ENCODE peak calls at places on chromosomes 6 and 20, in seven cellular contexts. F is heart right ventricle, I is natural killer cell, W is pancreas, R is cardiac muscle cell, Q is kidney, L is prostate gland. S is an unnamed sample.

GRCh38 chr6:137801352-137802088 is 65.5 kb upstream of the TNFAIP3 start:
- DNase-seq in R (no peak), Q (no peak), L (no peak), W (no peak), F (no peak), I (no peak), S (no peak)

GRCh38 chr20:2709205-2709981 is 16.8 kb downstream of the EBF4 start:
- DNase-seq in Q (no peak), L (no peak), W (no peak), F (no peak), I (no peak), R (no peak), S (peak; percentile 52)

GRCh38 chr6:154302111-154302752 is 54.4 kb downstream of the IPCEF1 start:
- DNase-seq in F (no peak), R (peak; percentile 70), L (no peak), W (no peak), Q (no peak), I (no peak), S (no peak)

GRCh38 chr20:48631114-48632016 is 196.4 kb downstream of the PREX1 start:
- DNase-seq in R (peak; percentile 36), W (no peak), I (no peak), L (no peak), F (no peak), Q (peak; percentile 40), S (peak; percentile 54)

GRCh38 chr6:37618916-37619605 is 78.6 kb downstream of the MDGA1 start:
- DNase-seq in W (no peak), R (no peak), F (no peak), Q (no peak), I (no peak), L (no peak), S (no peak)

GRCh38 chr6:137416376-137417109 is 77.7 kb downstream of the OLIG3 start:
- DNase-seq in I (no peak), R (peak; percentile 88), F (no peak), L (no peak), W (no peak), Q (no peak), S (no peak)

GRCh38 chr6:84763397-84764331 is 734 bp downstream of the TBX18 start:
- DNase-seq in W (no peak), L (no peak), R (peak; percentile 96), Q (peak; percentile 81), I (no peak), F (peak; percentile 66), S (no peak)

GRCh38 chr6:118621799-118622470 is 29.5 kb downstream of the CEP85L start:
- DNase-seq in L (no peak), R (no peak), W (no peak), F (no peak), Q (no peak), I (no peak), S (no peak)

GRCh38 chr6:53326372-53327016 is 22.3 kb downstream of the ELOVL5 start:
- DNase-seq in Q (no peak), L (peak; percentile 50), I (no peak), W (no peak), R (peak; percentile 95), F (no peak), S (no peak)

DNA sequence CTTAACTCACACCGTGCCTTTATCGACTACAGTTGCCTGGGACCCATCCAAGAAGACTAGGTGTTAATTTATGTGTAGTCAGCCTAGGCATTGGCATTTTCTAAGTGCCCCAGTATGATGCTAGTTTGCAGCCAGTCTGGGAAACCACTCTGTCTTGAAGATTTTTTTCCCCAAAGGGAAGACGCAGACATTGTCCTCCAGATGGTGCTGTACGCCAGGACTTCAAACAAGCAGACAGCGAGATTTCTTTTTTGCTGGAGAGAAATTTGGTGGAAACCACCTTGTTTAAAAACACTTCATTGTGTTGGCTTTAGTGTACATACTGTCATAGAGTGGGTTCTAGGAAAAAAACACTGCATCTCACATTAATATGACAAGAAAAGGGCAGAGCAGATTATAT is 30.0 kb downstream of the ALDH5A1 start:
- DNase-seq in W (no peak), F (no peak), R (peak; percentile 71), L (no peak), I (no peak), Q (no peak), S (no peak)
- TF ChIP-seq CTCF in W (no peak), F (no peak), R (peak; percentile 56), L (peak; percentile 22), I (no peak), Q (peak; percentile 16), S (peak; percentile 83)

GRCh38 chr6:113128020-113128419 is 729.1 kb upstream of the MARCKS start:
- DNase-seq in W (no peak), Q (no peak), R (no peak), I (no peak), L (no peak), F (no peak), S (no peak)

GRCh38 chr6:113120577-113121285 is 736.4 kb upstream of the MARCKS start:
- DNase-seq in W (no peak), I (no peak), R (peak; percentile 97), Q (no peak), L (no peak), F (no peak), S (no peak)

GRCh38 chr6:113120214-113120576 is 737.0 kb upstream of the MARCKS start:
- DNase-seq in W (no peak), I (no peak), L (no peak), R (peak; percentile 94), Q (no peak), F (no peak), S (no peak)

GRCh38 chr6:113122060-113122459 is 735.1 kb upstream of the MARCKS start:
- DNase-seq in L (no peak), W (no peak), R (peak; percentile 93), I (no peak), F (no peak), Q (no peak), S (no peak)
- TF ChIP-seq CTCF in L (no peak), W (no peak), R (peak; percentile 50), I (no peak), F (no peak), Q (no peak), S (peak; percentile 78)

DNA sequence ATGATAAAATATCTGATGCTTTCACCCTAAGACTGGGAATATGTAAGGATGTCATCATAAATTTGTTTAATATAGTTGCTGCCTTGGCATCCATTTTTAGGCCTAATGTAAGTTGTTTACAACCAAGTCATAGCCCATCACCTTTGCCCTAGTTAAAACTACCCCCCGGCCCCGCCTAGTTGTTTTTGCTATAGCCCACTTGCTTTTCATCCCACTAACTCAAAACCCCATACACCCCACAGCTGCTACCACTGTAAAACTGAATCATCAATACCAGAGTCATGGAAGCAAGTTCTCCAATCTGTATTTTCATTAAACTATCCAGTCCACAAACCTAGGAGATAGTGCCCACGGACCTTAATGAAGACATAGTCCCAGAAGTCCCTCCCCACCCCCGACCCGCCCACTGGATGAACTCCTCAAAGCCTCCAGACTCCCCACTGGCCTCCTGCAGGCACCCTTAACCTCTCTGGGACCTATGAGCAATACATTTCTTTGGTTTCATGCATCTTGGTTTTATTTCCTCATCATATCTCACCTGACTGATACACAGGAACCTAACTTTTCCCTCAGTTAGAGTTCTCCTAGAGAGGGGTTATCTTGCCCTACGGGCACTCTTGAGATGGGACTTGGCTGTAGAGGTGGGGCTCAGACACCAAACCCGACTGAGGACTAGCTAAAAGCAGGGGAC is 12.5 kb upstream of the ZDHHC14 start:
- DNase-seq in L (no peak), I (no peak), Q (no peak), R (no peak), F (no peak), W (no peak), S (no peak)
- TF ChIP-seq CTCF in L (no peak), I (no peak), Q (no peak), R (no peak), F (no peak), W (no peak), S (no peak)

DNA sequence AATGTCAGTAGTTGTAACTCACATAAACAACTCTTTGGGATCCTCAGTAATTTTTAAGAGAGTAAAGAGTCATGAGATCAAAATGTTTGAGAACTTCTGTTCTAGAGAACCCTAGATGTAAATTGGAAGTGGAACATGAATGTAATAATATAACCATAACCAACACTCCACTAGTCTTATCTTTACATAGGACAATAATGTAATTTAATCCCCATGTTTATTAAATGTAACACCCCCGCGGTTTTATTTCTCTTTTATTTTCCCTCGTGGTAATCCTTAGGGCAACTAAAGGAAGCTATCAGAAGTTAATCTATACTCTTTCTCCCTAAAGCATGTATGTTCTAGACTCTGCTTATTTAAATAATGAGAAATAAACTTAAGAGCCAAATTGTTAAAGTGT is 54.4 kb downstream of the ZNF292 start:
- DNase-seq in L (no peak), W (no peak), Q (no peak), F (no peak), I (no peak), R (no peak), S (no peak)
- TF ChIP-seq CTCF in L (no peak), W (no peak), Q (no peak), F (no peak), I (no peak), R (no peak), S (no peak)

DNA sequence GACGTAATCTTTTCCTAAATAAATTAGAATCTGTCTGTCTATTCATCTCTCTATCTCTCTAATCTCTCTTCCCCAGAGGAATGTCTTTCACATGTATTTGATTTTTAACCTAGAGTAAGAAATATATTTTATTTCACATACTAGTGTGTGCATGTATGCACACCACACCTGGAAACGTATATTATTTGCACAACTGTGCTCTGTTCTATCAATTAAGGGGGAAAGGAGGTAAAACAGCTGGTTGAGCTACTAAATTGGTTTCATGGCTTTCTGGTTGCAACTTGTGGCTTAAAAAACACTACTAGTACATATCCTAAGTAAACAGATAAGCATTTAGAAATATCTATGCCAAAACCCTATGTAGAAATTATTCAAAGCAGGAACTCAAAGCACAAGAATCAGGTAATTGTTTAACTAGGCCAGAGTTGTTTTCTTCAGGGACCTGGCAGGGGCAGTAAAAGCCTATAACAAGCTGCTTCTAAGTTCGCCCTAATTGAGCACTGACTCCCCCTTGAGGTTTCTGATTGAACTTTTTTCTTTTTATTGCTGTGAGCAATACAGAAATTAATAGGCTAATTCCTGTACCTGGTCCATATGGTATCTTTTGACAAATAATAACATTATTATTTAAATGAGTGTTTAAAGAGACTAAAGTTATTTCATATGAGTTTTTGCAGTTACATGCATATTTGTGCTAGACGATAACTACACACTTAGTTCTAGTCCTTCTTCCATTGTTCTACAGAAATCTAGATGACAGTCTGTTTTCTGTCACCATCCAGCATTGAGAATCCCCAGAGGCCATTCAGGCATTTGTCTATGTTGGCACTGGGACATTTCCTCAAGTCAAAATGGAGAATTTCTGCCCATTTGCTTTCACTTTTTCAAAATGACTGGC is 88.6 kb downstream of the MCHR2 start:
- DNase-seq in W (no peak), F (no peak), R (peak; percentile 40), I (no peak), L (no peak), Q (no peak), S (no peak)
- TF ChIP-seq CTCF in W (peak; percentile 32), F (peak; percentile 15), R (peak; percentile 58), I (peak; percentile 10), L (peak; percentile 8), Q (peak; percentile 46), S (peak; percentile 85)

GRCh38 chr20:62025832-62026563 is 39.7 kb downstream of the TAF4 start:
- DNase-seq in L (no peak), W (no peak), I (peak; percentile 20), R (peak; percentile 85), F (no peak), Q (peak; percentile 46), S (no peak)
- TF ChIP-seq CTCF in L (peak; percentile 36), W (peak; percentile 16), I (peak; percentile 53), R (peak; percentile 88), F (peak; percentile 27), Q (peak; percentile 55), S (peak; percentile 83)

S was measured in chondrocyte.